ENCODE peak calls at places on chromosomes 1 and 21, in six cellular contexts. W is sigmoid colon, H is A549, S is SK-N-SH, J is tibial nerve, D is esophagus muscularis mucosa. P is an unnamed sample.

GRCh38 chr21:21921410-21922232 is 923.4 kb downstream of the NCAM2 start:
- DNase-seq in W (no peak), H (no peak), S (peak), J (no peak), D (no peak), P (no peak)

GRCh38 chr1:177228721-177229088 is 57.9 kb downstream of the BRINP2 start:
- DNase-seq in S (no peak), D (no peak), J (no peak), H (peak), W (no peak), P (no peak)

GRCh38 chr1:214859647-214860046 is 222.9 kb upstream of the KCNK2 start:
- DNase-seq in J (no peak), H (no peak), D (no peak), W (no peak), S (peak), P (no peak)

GRCh38 chr1:234473123-234473522 is 5.9 kb downstream of the TARBP1 start:
- DNase-seq in D (no peak), S (no peak), W (no peak), H (no peak), J (no peak), P (no peak)

GRCh38 chr1:81312272-81312754 is 488.4 kb upstream of the ADGRL2 start:
- DNase-seq in W (no peak), H (no peak), D (no peak), J (no peak), S (no peak), P (no peak)

GRCh38 chr1:69991644-69992043 is 213.7 kb downstream of the LRRC40 start:
- DNase-seq in W (no peak), D (no peak), S (no peak), J (no peak), H (no peak), P (no peak)

GRCh38 chr1:8239039-8239305 is 78.9 kb upstream of the SLC45A1 start:
- DNase-seq in S (no peak), D (no peak), W (peak), J (no peak), H (no peak), P (peak)

GRCh38 chr21:32184485-32184884 is 94.4 kb downstream of the MIS18A start:
- DNase-seq in S (no peak), W (no peak), J (no peak), D (no peak), H (no peak), P (no peak)

GRCh38 chr1:45221716-45222115 is 15.3 kb upstream of the ZSWIM5 start:
- DNase-seq in D (no peak), S (no peak), J (no peak), H (no peak), W (no peak), P (no peak)

GRCh38 chr1:18337757-18338156 is 143.0 kb upstream of the KLHDC7A start:
- DNase-seq in J (no peak), S (no peak), H (no peak), W (no peak), D (no peak), P (no peak)

GRCh38 chr1:230292739-230293720 is 133.1 kb downstream of the PGBD5 start:
- DNase-seq in J (no peak), S (no peak), D (no peak), W (peak), H (no peak), P (no peak)

GRCh38 chr1:152035406-152036315 is 1.1 kb downstream of the S100A11 start:
- DNase-seq in H (peak), W (no peak), J (no peak), D (no peak), S (no peak), P (no peak)

GRCh38 chr1:59541891-59542290 is 245.0 kb downstream of the FGGY start:
- DNase-seq in D (no peak), W (no peak), S (no peak), H (no peak), J (no peak), P (no peak)

GRCh38 chr1:96521994-96522760 is 199.4 kb upstream of the PTBP2 start:
- DNase-seq in H (peak), W (no peak), J (no peak), D (no peak), S (no peak), P (no peak)

GRCh38 chr1:225891229-225891972 is 2.5 kb upstream of the LEFTY1 start:
- DNase-seq in J (no peak), W (no peak), H (no peak), D (no peak), S (no peak), P (peak)

GRCh38 chr1:105664495-105664894 is 1392.0 kb upstream of the PRMT6 start:
- DNase-seq in J (no peak), S (no peak), W (no peak), D (no peak), H (no peak), P (no peak)

GRCh38 chr1:92951141-92951582 is 10.1 kb downstream of the DIPK1A start:
- DNase-seq in W (no peak), J (no peak), S (no peak), D (no peak), H (peak), P (no peak)

GRCh38 chr1:185035258-185035657 is 10.1 kb upstream of the RNF2 start:
- DNase-seq in W (no peak), H (no peak), J (no peak), D (no peak), S (no peak), P (no peak)

GRCh38 chr21:41758550-41758949 is 8.3 kb downstream of the RIPK4 start:
- DNase-seq in D (no peak), S (no peak), W (no peak), J (no peak), H (no peak), P (peak)

GRCh38 chr1:79633456-79633855 is 626.9 kb upstream of the ADGRL4 start:
- DNase-seq in H (no peak), W (no peak), S (no peak), D (no peak), J (no peak), P (no peak)

GRCh38 chr1:21435646-21436487 is 4.1 kb upstream of the NBPF3 start:
- DNase-seq in H (no peak), W (no peak), D (no peak), J (no peak), S (no peak), P (no peak)

GRCh38 chr1:168392958-168393357 is 112.3 kb downstream of the TBX19 start:
- DNase-seq in W (no peak), S (no peak), D (no peak), H (no peak), J (no peak), P (no peak)

GRCh38 chr1:234683127-234683855 is 73.3 kb upstream of the IRF2BP2 start:
- DNase-seq in S (no peak), H (no peak), W (no peak), D (peak), J (no peak), P (no peak)

GRCh38 chr1:50488876-50489275 is 65.6 kb upstream of the DMRTA2 start:
- DNase-seq in S (no peak), H (no peak), D (no peak), J (no peak), W (no peak), P (no peak)

GRCh38 chr21:42864812-42865211 is 14.5 kb downstream of the WDR4 start:
- DNase-seq in H (no peak), D (no peak), J (no peak), S (peak), W (no peak), P (no peak)

GRCh38 chr1:169906938-169907337 is 13.2 kb upstream of the SCYL3 start:
- DNase-seq in D (no peak), H (no peak), J (no peak), S (no peak), W (no peak), P (no peak)

GRCh38 chr1:43509007-43509739 is 21.5 kb upstream of the PTPRF start:
- DNase-seq in D (peak), S (no peak), J (no peak), H (no peak), W (no peak), P (no peak)

GRCh38 chr1:96559707-96560588 is 161.6 kb upstream of the PTBP2 start:
- DNase-seq in J (no peak), D (no peak), W (peak), H (no peak), S (no peak), P (no peak)

GRCh38 chr1:55246896-55247295 is 31.7 kb upstream of the USP24 start:
- DNase-seq in H (no peak), S (no peak), W (no peak), J (no peak), D (no peak), P (no peak)

GRCh38 chr1:248871837-248872401 is 13.0 kb upstream of the ZNF692 start:
- DNase-seq in W (no peak), D (no peak), H (no peak), S (no peak), J (no peak), P (no peak)

GRCh38 chr1:190479537-190479936 is 1.9 kb upstream of the BRINP3 start:
- DNase-seq in H (no peak), D (no peak), J (no peak), W (no peak), S (no peak), P (no peak)

GRCh38 chr1:109880961-109881894 is 29.4 kb upstream of the CSF1 start:
- DNase-seq in S (no peak), H (no peak), D (no peak), J (no peak), W (no peak), P (no peak)

GRCh38 chr1:109884242-109884891 is 26.3 kb upstream of the CSF1 start:
- DNase-seq in D (no peak), J (no peak), H (no peak), W (no peak), S (no peak), P (no peak)

GRCh38 chr1:109881906-109882287 is 28.8 kb upstream of the CSF1 start:
- DNase-seq in W (no peak), D (no peak), H (no peak), S (no peak), J (no peak), P (no peak)

GRCh38 chr1:109883248-109883955 is 27.2 kb upstream of the CSF1 start:
- DNase-seq in H (no peak), J (peak), S (no peak), D (no peak), W (peak), P (no peak)

DNA sequence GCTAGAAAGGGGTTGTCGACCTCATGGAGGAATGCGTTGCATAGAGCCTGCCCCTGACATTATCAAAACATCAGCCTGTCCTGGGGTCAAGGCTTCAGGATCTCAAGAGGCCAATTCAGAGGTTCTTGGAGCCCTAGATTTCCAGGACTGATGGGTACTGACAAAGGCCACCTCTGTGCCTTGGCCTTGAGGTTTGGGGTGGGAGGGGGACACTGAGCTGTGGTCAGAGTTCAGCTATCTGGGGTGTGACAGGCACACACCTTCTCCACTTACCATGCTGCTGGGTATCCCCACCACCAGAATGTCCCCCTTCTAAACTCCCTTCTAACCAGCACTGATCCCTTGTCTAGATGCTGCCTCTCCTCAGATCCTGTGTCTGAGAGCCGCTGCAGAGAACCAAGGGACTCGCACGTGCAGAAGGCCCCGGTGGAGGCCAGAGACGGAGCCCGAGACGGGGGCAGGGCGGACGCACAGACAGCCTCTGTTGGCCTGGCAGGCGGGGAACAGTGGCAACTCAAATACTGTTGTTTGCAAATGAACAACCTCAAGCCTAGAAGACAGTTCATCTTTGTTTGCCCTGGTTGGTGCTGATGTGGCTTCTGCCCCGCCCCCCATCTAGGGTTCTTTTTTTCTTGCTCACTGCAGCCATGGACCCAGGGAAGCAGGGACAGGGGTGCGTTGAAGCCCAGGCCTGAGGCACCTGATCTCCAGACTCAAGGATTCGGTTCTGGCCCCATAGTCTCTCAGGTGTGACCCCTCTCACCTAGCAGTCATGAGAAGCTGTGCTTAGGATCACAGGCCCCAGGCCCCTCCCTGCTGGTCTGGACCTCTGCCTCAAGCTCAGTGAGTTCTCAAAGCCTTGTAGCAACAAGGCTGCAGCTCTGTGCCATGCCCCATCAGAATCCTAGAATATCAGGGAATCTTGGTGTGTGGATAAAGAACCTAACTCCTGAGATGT is 28.1 kb upstream of the CSF1 start:
- DNase-seq in W (no peak), S (no peak), D (no peak), H (no peak), J (no peak), P (no peak)
- TF ChIP-seq EP300 in W (no peak), S (no peak), D (no peak), H (no peak), J (no peak), P (no peak)

GRCh38 chr1:1041873-1042272 is 22.0 kb downstream of the AGRN start:
- DNase-seq in S (no peak), D (no peak), H (no peak), J (no peak), W (no peak), P (no peak)

GRCh38 chr1:1041092-1041503 is 21.2 kb downstream of the AGRN start:
- DNase-seq in J (no peak), D (no peak), S (no peak), W (no peak), H (no peak), P (no peak)

GRCh38 chr1:1038694-1039093 is 18.8 kb downstream of the AGRN start:
- DNase-seq in J (no peak), S (no peak), D (no peak), H (no peak), W (no peak), P (no peak)

GRCh38 chr1:1039145-1039910 is 19.4 kb downstream of the AGRN start:
- DNase-seq in H (no peak), W (no peak), J (no peak), D (no peak), S (no peak), P (no peak)

DNA sequence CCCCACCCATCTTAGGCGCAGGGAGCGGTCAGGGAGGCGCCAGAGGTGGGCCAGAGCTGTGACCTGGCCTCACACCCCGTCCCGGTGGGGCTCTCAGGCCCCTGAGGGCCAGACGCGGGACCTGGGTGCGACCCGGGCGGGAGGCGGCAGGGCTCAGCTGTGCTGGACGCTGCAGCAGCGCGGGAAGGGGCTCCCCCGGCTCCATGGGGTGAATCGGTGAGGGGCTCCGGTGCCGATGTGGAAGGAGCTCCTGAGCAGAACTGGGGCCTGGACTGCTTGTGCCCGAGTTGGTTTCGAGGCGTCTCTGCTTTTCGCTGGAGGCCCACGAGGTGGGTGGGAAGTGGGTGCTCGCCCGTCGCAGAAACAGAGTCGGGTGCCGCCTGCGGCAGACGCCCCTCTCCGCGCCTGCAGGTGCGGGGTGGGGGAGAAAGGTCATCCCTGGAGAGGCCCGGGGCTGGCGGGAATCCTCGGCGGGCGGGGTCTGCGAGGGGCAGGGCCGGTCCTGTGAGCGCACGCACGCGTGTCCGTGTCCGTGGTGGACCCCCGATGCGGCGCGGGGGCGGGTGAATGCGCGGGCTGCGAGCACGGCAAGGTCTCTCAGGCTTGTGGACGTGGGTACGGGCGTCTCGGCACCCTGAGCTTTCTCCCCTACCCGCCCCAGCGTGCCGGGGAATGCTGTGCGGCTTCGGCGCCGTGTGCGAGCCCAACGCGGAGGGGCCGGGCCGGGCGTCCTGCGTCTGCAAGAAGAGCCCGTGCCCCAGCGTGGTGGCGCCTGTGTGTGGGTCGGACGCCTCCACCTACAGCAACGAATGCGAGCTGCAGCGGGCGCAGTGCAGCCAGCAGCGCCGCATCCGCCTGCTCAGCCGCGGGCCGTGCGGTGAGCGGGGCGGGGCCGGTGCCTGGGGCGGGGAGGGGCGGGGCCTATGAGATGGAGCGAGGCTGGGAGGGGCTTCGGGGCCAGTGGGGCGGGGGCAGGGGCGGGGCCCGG is 20.4 kb downstream of the AGRN start:
- DNase-seq in D (no peak), S (peak), J (peak), W (peak), H (no peak), P (peak)
- H3K4me3 ChIP-seq in D (peak), S (peak), J (peak), W (peak), H (no peak), P (peak)

GRCh38 chr1:33634806-33635205 is 162.4 kb downstream of the ZSCAN20 start:
- DNase-seq in S (peak), J (no peak), W (no peak), H (peak), D (no peak), P (peak)

GRCh38 chr1:33636209-33636608 is 163.8 kb downstream of the ZSCAN20 start:
- DNase-seq in J (no peak), D (no peak), W (no peak), H (no peak), S (no peak), P (no peak)

GRCh38 chr1:33635336-33636012 is 163.0 kb downstream of the ZSCAN20 start:
- DNase-seq in D (no peak), W (no peak), S (no peak), H (no peak), J (no peak), P (no peak)

GRCh38 chr1:33634143-33634542 is 161.7 kb downstream of the ZSCAN20 start:
- DNase-seq in S (no peak), W (no peak), J (no peak), D (no peak), H (no peak), P (no peak)

DNA sequence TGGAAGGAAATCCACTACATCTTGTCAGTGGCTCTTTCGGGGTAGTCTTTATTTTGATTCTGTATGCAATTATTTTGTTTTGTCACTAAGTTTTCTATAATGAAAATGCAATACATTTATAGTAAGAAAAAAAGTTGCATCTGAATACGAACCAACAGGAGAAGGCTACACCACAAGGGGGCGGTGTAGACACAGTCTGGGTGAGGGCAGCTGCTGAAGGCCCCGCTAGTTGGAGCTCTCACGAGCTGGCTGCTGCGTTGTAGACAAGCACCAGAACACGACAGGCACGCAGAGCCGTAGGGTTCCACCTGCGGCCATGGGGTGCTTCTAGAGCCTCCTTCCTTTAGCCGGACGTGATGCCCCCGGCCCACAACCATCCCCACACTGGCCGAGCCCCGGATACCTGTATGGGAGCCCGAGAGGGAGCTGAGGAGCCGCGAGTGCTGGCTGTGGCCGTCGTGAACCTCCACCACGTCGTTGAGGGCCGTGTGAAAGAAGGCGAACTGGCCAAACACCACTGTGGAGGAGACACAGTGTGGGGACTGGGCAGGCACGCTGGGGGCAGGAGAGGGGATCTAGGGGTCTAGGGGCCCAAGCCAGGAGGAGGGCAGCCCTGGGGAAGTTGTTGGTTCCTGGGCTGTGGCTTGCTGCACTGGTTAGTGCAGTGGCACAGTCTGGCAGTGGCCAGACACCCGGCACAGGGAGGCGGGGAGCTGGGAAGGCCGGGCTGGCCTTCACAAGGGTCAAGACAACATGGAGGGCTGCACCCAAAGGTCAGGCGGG is 160.8 kb downstream of the ZSCAN20 start:
- DNase-seq in W (peak), J (peak), S (peak), D (no peak), H (peak), P (peak)
- TF ChIP-seq EP300 in W (no peak), J (no peak), S (no peak), D (no peak), H (no peak), P (no peak)

GRCh38 chr1:60866884-60867648 is 215.3 kb upstream of the NFIA start:
- DNase-seq in J (no peak), S (no peak), H (no peak), W (no peak), D (no peak), P (no peak)
- H3K4me3 ChIP-seq in J (no peak), S (no peak), H (no peak), W (no peak), D (no peak), P (no peak)

P was measured in stomach.